ENCODE peak calls at places on chromosomes 3 and 15, in seven cellular contexts. K is adrenal gland, S is IMR-90, U is epithelial cell of proximal tubule, G is fibroblast of pulmonary artery, F is AG04450, X is fibroblast of lung. E is an unnamed sample.

GRCh38 chr15:51782357-51782896 is 31.0 kb downstream of the TMOD2 start:
- DNase-seq in F (no peak), K (no peak), G (peak), U (no peak), S (no peak), X (peak), E (no peak)

GRCh38 chr3:159210336-159210735 is 408.5 kb downstream of the MFSD1 start:
- DNase-seq in U (no peak), F (no peak), X (no peak), G (no peak), S (no peak), K (no peak), E (no peak)

GRCh38 chr3:13258280-13258679 is 161.8 kb downstream of the NUP210 start:
- DNase-seq in F (no peak), G (no peak), S (no peak), K (no peak), U (no peak), X (no peak), E (no peak)

GRCh38 chr15:58409861-58410260 is 21.9 kb upstream of the LIPC start:
- DNase-seq in F (no peak), S (no peak), X (no peak), G (no peak), K (no peak), U (no peak), E (no peak)

GRCh38 chr3:100402150-100402706 is 889 bp downstream of the LNP1 start:
- DNase-seq in U (no peak), F (no peak), G (peak), X (peak), K (no peak), S (peak), E (peak)

GRCh38 chr3:87674397-87675161 is 384.2 kb downstream of the CGGBP1 start:
- DNase-seq in S (no peak), K (no peak), G (no peak), X (no peak), F (no peak), U (no peak), E (no peak)

GRCh38 chr3:9399746-9400145 is 2.3 kb downstream of the SETD5 start:
- DNase-seq in G (peak), K (peak), F (peak), S (peak), X (peak), U (peak), E (peak)

GRCh38 chr3:126057936-126058335 is 26.0 kb downstream of the SLC41A3 start:
- DNase-seq in F (no peak), G (no peak), K (no peak), S (no peak), U (no peak), X (no peak), E (no peak)

GRCh38 chr3:50204804-50205718 is at the start of gene SLC38A3:
- DNase-seq in G (no peak), S (no peak), F (no peak), U (no peak), K (no peak), X (no peak), E (no peak)

GRCh38 chr3:16221990-16222389 is 42.8 kb downstream of the DPH3 start:
- DNase-seq in G (no peak), S (no peak), U (no peak), F (no peak), K (no peak), X (no peak), E (no peak)

GRCh38 chr3:39101022-39101689 is 6.3 kb downstream of the GORASP1 start:
- DNase-seq in S (peak), F (no peak), U (no peak), X (peak), G (peak), K (peak), E (peak)

GRCh38 chr3:172074578-172074977 is 35.2 kb downstream of the FNDC3B start:
- DNase-seq in K (peak), S (no peak), G (peak), X (peak), U (no peak), F (no peak), E (no peak)

GRCh38 chr15:75142499-75142898 is 59.2 kb upstream of the C15orf39 start:
- DNase-seq in S (no peak), G (no peak), X (no peak), K (no peak), F (no peak), U (no peak), E (no peak)

GRCh38 chr3:44067431-44067830 is 174.3 kb upstream of the TOPAZ1 start:
- DNase-seq in X (no peak), F (no peak), U (no peak), K (no peak), S (no peak), G (no peak), E (no peak)

GRCh38 chr15:56959318-56959648 is 40.8 kb downstream of the TCF12 start:
- DNase-seq in X (no peak), G (no peak), F (no peak), U (no peak), K (no peak), S (no peak), E (no peak)

GRCh38 chr3:3800685-3801509 is 1.7 kb downstream of the LRRN1 start:
- DNase-seq in F (no peak), G (no peak), S (no peak), K (no peak), X (no peak), U (no peak), E (no peak)

GRCh38 chr15:84715442-84716035 is 400 bp downstream of the SEC11A start:
- DNase-seq in X (peak), S (peak), F (no peak), G (peak), K (peak), U (no peak), E (peak)

GRCh38 chr15:98730860-98731711 is 82.7 kb downstream of the IGF1R start:
- DNase-seq in F (no peak), G (no peak), S (no peak), K (no peak), U (no peak), X (no peak), E (no peak)

GRCh38 chr3:72193768-72194463 is 409.0 kb upstream of the PROK2 start:
- DNase-seq in G (no peak), K (no peak), S (no peak), X (no peak), U (no peak), F (no peak), E (no peak)

GRCh38 chr15:45118131-45118588 is 4.0 kb downstream of the DUOXA2 start:
- DNase-seq in S (peak), F (peak), U (peak), X (peak), K (peak), G (peak), E (peak)

GRCh38 chr15:77855871-77856270 is 221.6 kb downstream of the TBC1D2B start:
- DNase-seq in F (no peak), S (no peak), U (no peak), K (no peak), X (no peak), G (no peak), E (no peak)

GRCh38 chr3:116445291-116445841 is at the start of gene LSAMP:
- DNase-seq in U (no peak), K (peak), F (no peak), G (peak), S (peak), X (peak), E (no peak)

GRCh38 chr3:38163117-38163870 is 2.0 kb upstream of the OXSR1 start:
- DNase-seq in G (no peak), X (no peak), K (no peak), S (no peak), F (no peak), U (no peak), E (no peak)

GRCh38 chr3:148992027-148992634 is 791 bp downstream of the GYG1 start:
- DNase-seq in S (no peak), F (no peak), G (peak), K (peak), X (peak), U (no peak), E (peak)
- H3K4me3 ChIP-seq in S (peak), F (peak), G (peak), K (peak), X (peak), U (peak), E (peak)

DNA sequence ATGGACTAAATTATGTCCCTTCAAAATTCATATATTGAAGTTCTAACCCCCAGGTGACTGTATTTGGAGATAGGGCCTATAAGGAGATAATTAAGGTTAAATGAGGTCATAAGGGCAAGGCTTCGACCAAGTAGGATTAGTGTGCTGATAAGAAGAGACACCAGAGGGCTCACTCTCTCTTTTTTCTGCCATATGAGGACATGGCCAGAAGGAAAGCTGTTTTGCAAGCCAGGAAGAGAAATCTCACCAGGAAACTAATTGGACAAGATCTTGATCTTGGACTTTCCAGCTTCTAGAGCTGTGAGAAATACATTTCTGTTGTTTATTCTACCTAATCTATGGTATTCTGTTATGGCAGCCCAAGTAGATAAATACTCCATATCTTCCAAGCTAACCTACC is 503.6 kb upstream of the NAALADL2 start:
- DNase-seq in X (peak), K (no peak), G (peak), F (no peak), U (no peak), S (peak), E (peak)
- TF ChIP-seq CTCF in X (no peak), K (peak), G (peak), F (peak), U (peak), S (no peak), E (peak)

GRCh38 chr3:49017229-49017615 is 1.2 kb downstream of the DALRD3 start:
- DNase-seq in S (no peak), F (no peak), X (no peak), U (no peak), K (no peak), G (no peak), E (no peak)
- H3K4me3 ChIP-seq in S (peak), F (peak), X (peak), U (peak), K (no peak), G (peak), E (peak)

GRCh38 chr3:184169896-184170875 is 4.5 kb upstream of the AP2M1 start:
- DNase-seq in U (no peak), G (no peak), K (no peak), S (no peak), F (no peak), X (no peak), E (no peak)
- TF ChIP-seq CTCF in U (no peak), G (no peak), K (no peak), S (no peak), F (no peak), X (no peak), E (no peak)

GRCh38 chr3:195106418-195106906 is 164.5 kb downstream of the XXYLT1 start:
- DNase-seq in U (no peak), S (peak), K (peak), X (peak), G (peak), F (no peak), E (no peak)
- H3K4me3 ChIP-seq in U (peak), S (no peak), K (no peak), X (no peak), G (no peak), F (no peak), E (no peak)

DNA sequence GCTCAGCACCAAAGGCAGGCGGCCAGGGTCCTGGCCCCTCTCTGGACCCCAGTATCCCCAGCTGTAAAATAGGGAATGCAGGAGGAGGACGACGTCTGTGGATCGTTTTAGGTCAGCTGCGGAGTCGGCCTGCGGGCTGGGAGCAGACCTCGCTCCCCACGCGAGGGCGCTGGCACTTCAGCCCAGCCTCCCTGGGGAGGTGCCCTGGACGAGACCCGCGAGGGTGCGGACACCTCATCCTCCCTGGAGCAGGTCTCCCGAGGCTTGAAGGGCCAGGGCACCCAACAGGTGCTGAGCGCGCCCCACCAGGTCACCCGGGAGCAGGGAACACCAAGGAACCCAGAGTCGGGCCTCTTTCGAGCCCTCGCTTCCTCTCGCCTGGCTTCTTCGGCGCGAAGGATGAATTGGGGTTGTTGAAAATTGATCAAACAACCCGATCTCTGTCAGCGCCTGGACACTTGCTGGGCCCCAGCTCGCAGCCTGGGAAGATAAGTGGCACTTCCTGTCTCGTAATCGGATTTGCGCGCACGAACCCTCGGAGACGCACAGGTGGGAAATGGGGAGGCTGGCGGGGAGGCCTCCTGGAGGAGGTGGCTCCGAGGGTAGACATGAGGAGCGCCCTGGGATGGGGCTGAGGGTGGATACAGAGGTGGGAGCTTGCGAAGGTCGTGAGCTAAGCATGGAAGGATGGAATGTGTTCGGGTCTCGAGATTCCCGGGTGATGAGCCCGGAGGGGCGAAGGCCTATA is 588 bp upstream of the VIPR1 start:
- DNase-seq in F (no peak), X (peak), S (peak), K (peak), G (peak), U (no peak), E (peak)
- TF ChIP-seq CTCF in F (peak), X (peak), S (peak), K (peak), G (peak), U (peak), E (peak)

DNA sequence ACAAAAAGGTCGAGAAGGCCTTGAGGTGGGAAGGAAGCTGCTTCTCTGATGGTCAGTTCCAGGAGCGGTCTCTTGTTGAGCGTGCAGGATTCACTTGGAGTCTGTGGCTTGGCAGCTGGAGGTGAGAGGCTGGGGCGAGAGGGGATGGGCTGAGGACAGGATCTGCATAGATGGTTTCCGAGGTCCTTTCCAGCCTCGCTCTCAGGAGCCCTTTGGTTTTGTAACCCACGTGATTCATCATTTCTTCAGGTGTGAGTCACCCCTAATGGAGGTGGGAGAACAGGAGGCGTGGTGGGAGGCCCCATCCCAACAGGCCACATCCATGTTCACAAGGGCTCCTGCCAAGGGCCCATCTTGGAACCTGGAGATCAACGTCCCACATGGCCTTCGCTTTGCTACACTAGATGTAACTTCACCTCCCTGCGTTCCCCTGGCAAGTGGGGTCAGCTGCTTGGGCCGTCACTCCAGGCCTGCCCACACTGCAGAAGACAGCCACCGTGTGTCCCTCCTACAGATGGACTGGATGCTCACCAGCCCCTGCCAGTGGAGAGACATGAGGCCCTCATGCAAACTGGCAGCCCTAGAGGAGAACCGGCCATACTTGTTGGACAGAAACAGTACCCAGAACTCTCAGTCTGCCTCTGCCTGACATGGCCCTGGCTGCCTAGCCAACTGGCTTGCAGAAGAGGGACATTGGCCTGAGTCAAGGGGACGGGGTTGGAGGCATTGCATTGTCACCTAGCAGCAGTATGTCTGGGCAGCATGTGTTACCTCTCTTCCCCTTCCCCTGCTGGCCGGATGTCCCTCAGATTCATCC is 1.6 kb upstream of the PCSK6 start:
- DNase-seq in G (no peak), F (no peak), X (no peak), U (no peak), K (no peak), S (no peak), E (peak)
- H3K4me3 ChIP-seq in G (no peak), F (no peak), X (no peak), U (no peak), K (no peak), S (no peak), E (no peak)

DNA sequence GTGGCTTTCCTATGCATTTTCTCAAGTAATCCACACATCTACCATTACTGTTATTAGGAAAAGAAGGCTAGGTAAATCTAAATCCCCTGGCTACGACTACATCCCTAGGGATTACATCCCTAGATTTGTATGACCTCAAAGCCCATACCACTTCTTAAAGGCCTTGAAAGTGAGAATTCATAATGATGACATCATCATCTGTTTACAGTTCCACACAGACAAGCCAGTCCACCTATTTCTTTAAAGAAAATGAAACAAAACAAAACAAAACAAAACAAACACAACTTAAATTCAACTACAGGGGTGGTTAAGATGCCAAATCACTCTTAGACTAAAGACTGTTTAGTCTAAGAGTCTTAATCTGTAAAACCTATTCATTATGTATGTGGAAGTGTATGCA is 5.7 kb downstream of the WDR72 start:
- DNase-seq in F (no peak), U (no peak), K (no peak), S (no peak), G (no peak), X (no peak), E (no peak)
- TF ChIP-seq CTCF in F (no peak), U (no peak), K (no peak), S (no peak), G (no peak), X (no peak), E (no peak)

GRCh38 chr3:170750478-170750830 is 119.5 kb downstream of the RPL22L1 start:
- DNase-seq in G (no peak), U (no peak), F (no peak), X (no peak), S (no peak), K (no peak), E (no peak)

GRCh38 chr3:170745211-170745718 is 124.7 kb downstream of the RPL22L1 start:
- DNase-seq in S (peak), X (no peak), K (no peak), U (no peak), F (no peak), G (peak), E (peak)

GRCh38 chr3:170749765-170750477 is 120.1 kb downstream of the RPL22L1 start:
- DNase-seq in K (no peak), S (peak), X (no peak), U (no peak), G (no peak), F (no peak), E (no peak)

GRCh38 chr3:170749185-170749584 is 120.8 kb downstream of the RPL22L1 start:
- DNase-seq in K (no peak), F (no peak), X (no peak), G (no peak), U (no peak), S (no peak), E (no peak)

DNA sequence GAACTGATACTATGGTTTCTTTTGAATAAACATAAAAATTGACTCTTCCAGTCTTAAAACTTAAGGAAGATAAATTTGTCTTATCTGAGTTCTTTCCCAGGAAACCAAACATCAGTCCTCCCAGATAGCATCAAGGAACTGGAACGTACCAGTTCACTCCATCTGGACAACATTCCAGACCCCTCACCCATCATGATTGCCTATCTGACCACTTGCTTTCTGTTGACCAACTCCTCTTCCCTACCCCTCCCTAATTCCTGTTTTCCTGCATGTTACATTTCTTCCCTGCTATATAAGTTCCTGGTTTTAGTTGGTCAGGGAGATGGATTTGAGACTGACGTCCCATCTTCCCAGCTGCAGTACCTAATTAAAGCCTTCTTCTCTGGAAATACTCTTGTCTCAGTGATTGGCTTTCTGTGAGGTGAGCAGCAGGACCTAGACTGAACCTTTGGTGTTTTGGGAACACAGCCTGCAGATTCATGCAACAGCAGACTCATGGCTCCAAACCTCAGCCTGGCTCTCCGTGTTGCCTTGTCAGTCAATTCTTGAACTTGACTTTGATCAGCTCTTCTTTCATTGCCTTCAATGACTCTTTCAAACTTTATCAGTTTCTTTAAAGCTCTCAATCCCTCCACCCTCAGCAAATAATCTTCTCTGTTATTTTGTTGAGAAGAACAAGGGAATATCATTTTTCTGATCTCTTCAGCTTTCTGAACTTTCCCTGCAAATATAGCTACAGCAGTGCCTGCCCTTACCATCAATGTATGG is 123.6 kb downstream of the RPL22L1 start:
- DNase-seq in X (no peak), F (no peak), S (no peak), U (no peak), G (no peak), K (no peak), E (no peak)
- H3K4me3 ChIP-seq in X (no peak), F (no peak), S (no peak), U (no peak), G (no peak), K (no peak), E (no peak)